ENCODE peak calls at places on chromosomes 11 and 22, in seven cellular contexts. G is MM.1S, Y is heart right ventricle, D is adrenal gland, I is sigmoid colon, O is PC-3, C is pancreas. S is an unnamed sample.

GRCh38 chr11:111387318-111387863 is 8.3 kb upstream of the POU2AF1 start:
- DNase-seq in G (no peak), I (peak; percentile 79), D (peak; percentile 84), C (peak; percentile 94), Y (peak; percentile 25), O (no peak), S (no peak)

GRCh38 chr22:40620464-40621046 is 16.0 kb downstream of the MRTFA start:
- DNase-seq in G (no peak), I (no peak), O (peak; percentile 60), D (no peak), Y (no peak), C (no peak), S (peak; percentile 72)

GRCh38 chr22:41931701-41932269 is 5.2 kb upstream of the TNFRSF13C start:
- DNase-seq in I (no peak), Y (no peak), D (no peak), O (no peak), C (no peak), G (no peak), S (no peak)

GRCh38 chr11:61041755-61042518 is 60.4 kb upstream of the CD5 start:
- DNase-seq in O (peak; percentile 52), I (no peak), Y (peak; percentile 51), G (peak; percentile 90), D (no peak), C (no peak), S (peak; percentile 21)

GRCh38 chr11:34243620-34244493 is 114.0 kb downstream of the ABTB2 start:
- DNase-seq in G (peak; percentile 91), O (peak; percentile 87), I (no peak), C (no peak), D (peak; percentile 48), Y (no peak), S (peak; percentile 93)

GRCh38 chr22:22201185-22201924 is 43.2 kb upstream of the VPREB1 start:
- DNase-seq in Y (peak; percentile 50), G (peak; percentile 90), I (peak; percentile 74), C (no peak), O (peak; percentile 18), D (peak; percentile 39), S (peak; percentile 23)

GRCh38 chr11:121696177-121696863 is 243.6 kb upstream of the SORL1-AS1 start:
- DNase-seq in C (no peak), G (no peak), Y (peak; percentile 11), I (peak; percentile 64), O (no peak), D (no peak), S (peak; percentile 6)

GRCh38 chr11:125790825-125791224 is 2.9 kb downstream of the PATE3 start:
- DNase-seq in I (no peak), Y (no peak), D (no peak), G (no peak), O (no peak), C (no peak), S (no peak)

GRCh38 chr22:35605787-35606492 is 11.2 kb downstream of the MB start:
- DNase-seq in D (no peak), O (no peak), I (no peak), Y (peak; percentile 72), G (no peak), C (no peak), S (no peak)

GRCh38 chr22:43427296-43428004 is 15.6 kb downstream of the MPPED1 start:
- DNase-seq in C (no peak), G (no peak), O (no peak), D (no peak), Y (no peak), I (no peak), S (no peak)

GRCh38 chr11:114070464-114071139 is 11.1 kb downstream of the ZBTB16 start:
- DNase-seq in C (no peak), G (no peak), O (no peak), Y (no peak), I (no peak), D (no peak), S (no peak)

GRCh38 chr11:6523253-6523652 is 26.2 kb downstream of the DNHD1 start:
- DNase-seq in O (peak; percentile 87), I (no peak), C (no peak), Y (no peak), D (no peak), G (no peak), S (peak; percentile 52)

DNA sequence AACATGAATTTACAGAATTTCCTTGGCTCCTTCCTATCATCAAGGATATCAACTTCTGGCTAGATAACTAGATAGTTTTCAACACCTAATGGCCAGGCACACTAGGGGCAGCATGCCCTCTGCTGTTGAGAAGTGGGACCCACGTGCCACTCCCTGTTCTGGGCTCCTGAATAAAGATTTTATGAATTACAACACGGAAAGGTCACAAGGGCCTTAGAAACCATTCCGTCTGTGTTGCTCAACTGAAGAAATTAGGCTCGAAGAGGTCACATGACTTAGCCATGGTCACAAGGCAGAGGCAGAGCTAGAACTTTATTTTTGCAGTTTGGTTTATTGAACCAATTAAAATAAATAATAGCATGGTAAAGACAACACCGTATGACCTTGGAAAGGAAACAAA is 36.0 kb downstream of the PRCP start:
- DNase-seq in O (peak; percentile 82), D (peak; percentile 83), I (peak; percentile 81), C (no peak), G (peak; percentile 80), Y (peak; percentile 28), S (peak; percentile 64)
- TF ChIP-seq CTCF in O (peak; percentile 96), D (peak; percentile 72), I (no peak), C (no peak), G (peak; percentile 92), Y (peak; percentile 58), S (peak; percentile 43)

DNA sequence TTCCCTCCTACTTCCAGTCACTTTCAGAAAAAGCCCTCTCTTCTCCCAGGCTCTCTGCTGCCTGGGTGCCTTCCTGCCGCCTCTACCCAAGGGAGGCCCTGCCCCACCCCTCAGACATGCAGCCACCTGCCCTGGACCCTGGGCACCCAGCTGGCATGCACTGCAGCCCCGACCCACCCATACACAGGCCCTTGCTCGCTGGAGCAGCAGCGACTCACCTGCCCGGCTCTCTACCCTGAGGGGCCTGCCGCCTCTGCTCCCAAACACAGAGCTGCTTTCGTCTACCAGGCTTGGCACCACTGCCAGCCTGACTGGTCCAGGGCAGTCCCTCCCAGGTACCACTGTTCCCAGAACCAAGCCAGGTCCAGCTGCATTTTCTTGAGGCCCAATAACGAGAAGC is 1.2 kb upstream of the TSSK2 start:
- DNase-seq in O (no peak), I (no peak), G (no peak), D (no peak), Y (peak; percentile 4), C (no peak), S (peak; percentile 72)
- H3K27ac ChIP-seq in O (no peak overlapping the region), I (no peak overlapping the region), G (no peak overlapping the region), D (no peak overlapping the region), Y (no peak overlapping the region), C (no peak overlapping the region), S (peak overlapping the region; percentile 90)

DNA sequence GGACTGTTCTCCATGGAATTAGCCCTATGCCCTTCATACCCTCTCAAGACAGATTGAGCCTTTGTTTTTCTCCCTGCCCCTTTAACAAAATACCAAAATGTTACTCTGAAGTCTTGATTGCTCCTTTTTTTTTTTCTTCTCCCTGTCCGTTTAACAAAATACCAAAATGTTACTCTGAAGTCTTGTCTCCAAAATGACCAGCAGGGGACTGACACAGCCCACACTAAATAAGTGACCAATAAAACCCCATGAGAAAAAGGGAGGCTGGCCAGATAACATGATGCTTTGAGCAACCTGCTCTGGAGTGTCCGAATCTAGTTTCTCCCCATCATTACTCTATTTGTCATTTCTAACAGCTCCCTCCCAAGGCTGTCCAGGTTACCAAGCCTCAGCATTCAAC is 42.6 kb upstream of the SLC1A2 start:
- DNase-seq in D (no peak), G (no peak), Y (no peak), I (no peak), O (no peak), C (no peak), S (no peak)
- TF ChIP-seq CTCF in D (no peak), G (no peak), Y (no peak), I (no peak), O (peak; percentile 39), C (no peak), S (no peak)

GRCh38 chr11:66598993-66599392 is 6.0 kb downstream of the CCS start:
- DNase-seq in D (peak; percentile 71), I (no peak), Y (no peak), G (no peak), C (no peak), O (no peak), S (no peak)

GRCh38 chr11:66593303-66593635 is 284 bp downstream of the CCS start:
- DNase-seq in D (no peak), G (no peak), O (no peak), I (no peak), Y (no peak), C (no peak), S (no peak)

GRCh38 chr11:66593650-66594049 is 665 bp downstream of the CCS start:
- DNase-seq in Y (no peak), C (no peak), I (no peak), O (no peak), G (no peak), D (no peak), S (no peak)

GRCh38 chr11:66592457-66593302 is at the start of the genes CCDC87 and CCS:
- DNase-seq in Y (peak; percentile 99), O (peak; percentile 99), D (peak; percentile 98), I (peak; percentile 99), G (peak; percentile 97), C (peak; percentile 100), S (peak; percentile 100)

GRCh38 chr11:66595245-66595904 is 2.4 kb downstream of the CCS start:
- DNase-seq in D (no peak), O (no peak), G (no peak), C (no peak), I (peak; percentile 78), Y (peak; percentile 40), S (no peak)
- H3K27ac ChIP-seq in D (no peak overlapping the region), O (no peak overlapping the region), G (no peak overlapping the region), C (no peak overlapping the region), I (peak overlapping the region; percentile 87), Y (peak overlapping the region; percentile 62), S (peak overlapping the region; percentile 29)

DNA sequence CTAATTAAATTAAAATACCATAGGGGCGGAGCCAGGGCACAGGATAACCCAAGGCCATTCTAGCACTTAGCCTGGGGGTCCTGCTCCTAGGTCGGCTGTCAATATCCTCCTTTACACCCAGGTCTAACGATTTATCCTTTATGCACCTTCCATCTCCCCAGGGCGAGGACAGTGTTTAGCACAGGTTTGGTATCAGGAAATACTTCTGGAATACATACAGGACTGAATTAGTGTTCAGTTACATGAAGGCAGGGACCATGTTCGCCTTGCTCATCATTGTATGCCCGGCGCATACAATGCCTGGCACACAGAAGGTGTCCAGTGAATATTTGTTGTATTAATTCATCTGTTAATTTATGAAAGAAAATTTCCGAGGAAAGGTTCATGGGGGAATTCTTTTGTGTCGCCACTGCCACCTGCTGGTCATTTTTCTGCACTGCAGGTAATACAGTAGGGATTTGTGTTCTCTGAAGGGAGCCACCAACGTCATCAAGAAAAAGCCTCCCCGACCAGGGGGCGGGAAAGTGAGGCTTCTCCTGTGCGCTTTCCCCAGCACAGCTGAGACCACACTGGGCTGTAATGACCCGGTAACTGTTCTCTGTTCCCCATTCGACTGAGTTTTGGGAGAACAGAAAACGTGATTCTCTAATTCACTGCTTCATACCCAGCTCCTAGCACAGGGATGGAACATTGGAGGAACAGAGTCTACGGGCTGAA is 68.7 kb upstream of the ASPHD2 start:
- DNase-seq in I (peak; percentile 73), C (peak; percentile 73), Y (peak; percentile 18), G (peak; percentile 65), O (peak; percentile 79), D (peak; percentile 67), S (peak; percentile 50)
- TF ChIP-seq CTCF in I (peak; percentile 75), C (peak; percentile 93), Y (peak; percentile 93), G (peak; percentile 91), O (peak; percentile 76), D (peak; percentile 70), S (peak; percentile 92)

S was measured in RWPE1.